ENCODE peak calls at places on chromosomes 13 and 19, in four cellular contexts. R is keratinocyte, X is fibroblast of lung, E is astrocyte. Y is an unnamed sample.

GRCh38 chr19:45767881-45768643 is 990 bp downstream of the SIX5 start:
- DNase-seq in R (no peak), E (peak; percentile 65), X (peak; percentile 78), Y (no peak)

GRCh38 chr13:105333416-105333815 is 1202.0 kb downstream of the EFNB2 start:
- DNase-seq in X (peak; percentile 34), R (no peak), E (peak; percentile 27), Y (no peak)

GRCh38 chr13:25923217-25924085 is 128.4 kb downstream of the SHISA2 start:
- DNase-seq in X (no peak), R (no peak), E (no peak), Y (no peak)

GRCh38 chr13:29594310-29594709 is 1.2 kb downstream of the SLC7A1 start:
- DNase-seq in R (no peak), E (peak; percentile 89), X (peak; percentile 91), Y (no peak)

GRCh38 chr13:90362718-90363117 is 984.8 kb upstream of the MIR17HG start:
- DNase-seq in E (no peak), X (peak; percentile 1), R (no peak), Y (no peak)

GRCh38 chr13:80131204-80131603 is 209.7 kb downstream of the SPRY2 start:
- DNase-seq in E (peak; percentile 49), R (no peak), X (peak; percentile 69), Y (no peak)

GRCh38 chr13:99655351-99656091 is 154.2 kb downstream of the TM9SF2 start:
- DNase-seq in X (peak; percentile 90), E (peak; percentile 89), R (peak; percentile 68), Y (no peak)

GRCh38 chr19:23932878-23933277 is 18.2 kb downstream of the ZNF726 start:
- DNase-seq in X (no peak), E (no peak), R (no peak), Y (no peak)

GRCh38 chr19:19259741-19260140 is 13.4 kb downstream of the TM6SF2 start:
- DNase-seq in E (peak; percentile 8), X (peak; percentile 18), R (no peak), Y (no peak)

GRCh38 chr19:15378529-15379082 is 981 bp downstream of the AKAP8 start:
- DNase-seq in X (peak; percentile 40), R (no peak), E (peak; percentile 16), Y (no peak)

GRCh38 chr19:11693505-11694499 is 44.9 kb downstream of the ZNF823 start:
- DNase-seq in X (peak; percentile 45), E (peak; percentile 25), R (peak; percentile 32), Y (peak; percentile 42)

GRCh38 chr13:112131081-112131739 is 64.3 kb downstream of the SOX1 start:
- DNase-seq in X (no peak), R (no peak), E (no peak), Y (no peak)

GRCh38 chr13:36979361-36980040 is 19.6 kb downstream of the ALG5 start:
- DNase-seq in E (peak; percentile 31), R (no peak), X (peak; percentile 50), Y (no peak)

GRCh38 chr13:33918199-33918932 is 100.4 kb downstream of the RFC3 start:
- DNase-seq in X (peak; percentile 82), R (peak; percentile 4), E (peak; percentile 75), Y (no peak)

GRCh38 chr19:30391554-30392551 is 19.7 kb downstream of the ZNF536 start:
- DNase-seq in X (peak; percentile 12), R (no peak), E (peak; percentile 10), Y (peak; percentile 93)

GRCh38 chr13:33487575-33488243 is 202.2 kb upstream of the STARD13 start:
- DNase-seq in X (no peak), R (no peak), E (no peak), Y (no peak)

GRCh38 chr19:6705931-6706632 is 14.4 kb downstream of the C3 start:
- DNase-seq in R (no peak), X (no peak), E (no peak), Y (no peak)

GRCh38 chr19:8615813-8616596 is 5.5 kb upstream of the ADAMTS10 start:
- DNase-seq in E (no peak), R (no peak), X (peak; percentile 45), Y (no peak)

GRCh38 chr13:37602743-37603381 is 4.3 kb upstream of the POSTN start:
- DNase-seq in E (no peak), R (no peak), X (peak; percentile 36), Y (no peak)

GRCh38 chr13:100235311-100235901 is 146.5 kb downstream of the PCCA start:
- DNase-seq in E (peak; percentile 24), R (peak; percentile 9), X (peak; percentile 43), Y (peak; percentile 100)

GRCh38 chr13:23567792-23568480 is 2.3 kb upstream of the TNFRSF19 start:
- DNase-seq in X (peak; percentile 12), R (no peak), E (no peak), Y (no peak)

GRCh38 chr19:46388311-46389095 is 24.9 kb downstream of the CCDC8 start:
- DNase-seq in X (no peak), E (no peak), R (no peak), Y (no peak)

GRCh38 chr13:96020155-96020575 is 33.0 kb downstream of the UGGT2 start:
- DNase-seq in R (no peak), E (peak; percentile 50), X (peak; percentile 64), Y (peak; percentile 12)

GRCh38 chr19:41025871-41026270 is 34.8 kb downstream of the CYP2B6 start:
- DNase-seq in R (no peak), X (no peak), E (no peak), Y (no peak)

GRCh38 chr19:38023661-38024574 is 116.9 kb downstream of the SIPA1L3 start:
- DNase-seq in X (no peak), E (no peak), R (no peak), Y (no peak)

GRCh38 chr19:38025908-38026307 is 118.9 kb downstream of the SIPA1L3 start:
- DNase-seq in E (no peak), R (no peak), X (no peak), Y (no peak)

GRCh38 chr19:38021356-38021755 is 114.3 kb downstream of the SIPA1L3 start:
- DNase-seq in E (no peak), X (no peak), R (no peak), Y (no peak)

GRCh38 chr19:38024991-38025716 is 118.1 kb downstream of the SIPA1L3 start:
- DNase-seq in E (no peak), R (no peak), X (no peak), Y (no peak)

DNA sequence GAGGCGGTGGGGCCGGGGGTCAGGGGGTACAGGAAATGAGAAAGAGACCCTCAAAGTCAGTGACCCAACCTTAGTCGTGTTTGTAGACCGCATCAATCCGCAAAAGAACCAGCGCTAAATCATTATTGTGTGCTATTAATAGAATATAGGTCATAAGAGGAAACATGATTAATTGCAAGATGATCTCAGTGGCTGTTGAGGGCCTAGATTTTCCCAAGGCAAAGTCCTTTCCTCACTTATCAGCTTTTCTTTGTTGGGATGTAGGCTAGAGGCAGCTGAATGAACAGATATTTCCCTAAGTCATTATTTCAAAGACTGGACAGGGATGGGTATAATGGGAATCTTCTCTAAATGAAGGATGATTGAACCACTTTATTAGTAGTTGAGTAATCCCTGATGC is 116.2 kb downstream of the SIPA1L3 start:
- DNase-seq in E (peak; percentile 83), X (peak; percentile 82), R (no peak), Y (no peak)
- H3K9ac ChIP-seq in E (peak overlapping the region; percentile 82), X (no peak overlapping the region), R (no peak overlapping the region), Y (no peak overlapping the region)

GRCh38 chr13:109780880-109781383 is 5.5 kb downstream of the IRS2 start:
- DNase-seq in X (no peak), R (no peak), E (no peak), Y (no peak)

GRCh38 chr13:109781384-109782065 is 4.9 kb downstream of the IRS2 start:
- DNase-seq in R (no peak), X (peak; percentile 46), E (no peak), Y (no peak)

GRCh38 chr13:109779074-109779473 is 7.3 kb downstream of the IRS2 start:
- DNase-seq in X (peak; percentile 29), R (no peak), E (no peak), Y (no peak)

GRCh38 chr13:109778102-109778542 is 8.3 kb downstream of the IRS2 start:
- DNase-seq in R (no peak), E (peak; percentile 71), X (peak; percentile 73), Y (no peak)

DNA sequence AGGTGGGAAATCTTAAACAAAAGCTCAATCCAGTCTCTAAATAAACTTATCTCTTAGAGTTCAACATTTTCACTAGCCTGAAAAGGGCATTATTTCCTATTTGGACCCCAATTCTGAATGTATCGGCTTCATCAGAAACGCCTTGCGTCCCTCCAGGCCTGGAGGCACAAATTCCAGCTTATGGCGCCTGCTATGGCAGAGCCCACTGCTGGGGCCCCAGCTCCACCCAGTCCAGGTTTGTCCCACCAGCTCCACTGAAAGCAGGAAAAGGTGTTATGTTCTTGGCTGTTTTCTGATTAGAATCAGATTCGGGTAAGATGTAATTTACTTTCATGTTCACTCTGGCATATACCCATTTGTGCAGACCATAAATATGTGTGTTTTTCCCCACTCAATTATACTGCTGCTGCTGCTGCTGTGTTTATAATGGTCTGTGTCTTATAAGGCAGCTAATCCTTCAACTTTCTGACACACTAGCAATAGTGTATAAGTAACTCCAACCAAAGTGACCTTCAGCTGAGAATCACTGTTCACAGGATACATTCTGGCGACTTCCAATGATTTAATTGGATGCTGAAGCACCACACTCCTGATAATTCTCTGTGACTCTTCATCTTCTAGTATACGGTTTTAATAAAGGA is 6.4 kb downstream of the IRS2 start:
- DNase-seq in R (no peak), X (peak; percentile 8), E (no peak), Y (no peak)
- H3K4me3 ChIP-seq in R (peak overlapping the region; percentile 82), X (peak overlapping the region; percentile 16), E (peak overlapping the region; percentile 63), Y (peak overlapping the region; percentile 91)

GRCh38 chr19:5078179-5078578 is 109.3 kb downstream of the KDM4B start:
- DNase-seq in E (no peak), X (no peak), R (no peak), Y (no peak)

GRCh38 chr19:5080809-5081208 is 111.9 kb downstream of the KDM4B start:
- DNase-seq in X (no peak), R (no peak), E (no peak), Y (no peak)

GRCh38 chr19:5078666-5079409 is 109.9 kb downstream of the KDM4B start:
- DNase-seq in E (no peak), X (no peak), R (no peak), Y (no peak)

GRCh38 chr19:5080030-5080644 is 111.2 kb downstream of the KDM4B start:
- DNase-seq in X (no peak), R (no peak), E (no peak), Y (no peak)

GRCh38 chr19:5079410-5079774 is 110.5 kb downstream of the KDM4B start:
- DNase-seq in R (no peak), E (no peak), X (no peak), Y (no peak)
- H3K9ac ChIP-seq in R (no peak overlapping the region), E (no peak overlapping the region), X (no peak overlapping the region), Y (no peak overlapping the region)

GRCh38 chr19:3034845-3035541 is 5.9 kb upstream of the TLE2 start:
- DNase-seq in R (no peak), E (peak; percentile 36), X (peak; percentile 53), Y (no peak)

GRCh38 chr19:3035542-3036118 is 6.5 kb upstream of the TLE2 start:
- DNase-seq in X (peak; percentile 99), R (peak; percentile 85), E (peak; percentile 98), Y (peak; percentile 98)

GRCh38 chr19:3033595-3034193 is 4.6 kb upstream of the TLE2 start:
- DNase-seq in X (no peak), E (no peak), R (no peak), Y (no peak)

GRCh38 chr19:3036119-3036794 is 7.2 kb upstream of the TLE2 start:
- DNase-seq in E (peak; percentile 79), R (peak; percentile 33), X (peak; percentile 86), Y (peak; percentile 63)

GRCh38 chr19:3034194-3034844 is 5.2 kb upstream of the TLE2 start:
- DNase-seq in E (peak; percentile 25), X (peak; percentile 42), R (no peak), Y (no peak)
- H3K4me3 ChIP-seq in E (peak overlapping the region; percentile 67), X (no peak overlapping the region), R (peak overlapping the region; percentile 65), Y (peak overlapping the region; percentile 92)

GRCh38 chr19:1401889-1402217 is 511 bp upstream of the GAMT start:
- DNase-seq in E (no peak), R (no peak), X (no peak), Y (no peak)
- H3K9ac ChIP-seq in E (peak overlapping the region; percentile 42), R (no peak overlapping the region), X (no peak overlapping the region), Y (peak overlapping the region; percentile 74)